ENCODE peak calls at places on chromosomes 2 and 18, in ten cellular contexts. R is activated CD4-positive, alpha-beta T cell treated with anti-CD3 and anti-CD28 coated beads, Interleukin-2, amount 50 U/mL, for 1 hour; I is ovary; J is smooth muscle cell of the brain vasculature; L is posterior cingulate gyrus; Z is EH; V is stimulated activated CD4-positive, alpha-beta T cell treated with anti-CD3 and anti-CD28 coated beads, Interleukin-4, amount 100 ng/mL, for 24 hours; W is left ventricle myocardium inferior; Y is NCI-H1694; S is A172. T is an unnamed sample.

GRCh38 chr2:112275887-112276773 is 733 bp downstream of the ZC3H6 start:
- DNase-seq in Z (peak), I (peak), W (peak), S (peak), R (peak), V (peak), L (peak), Y (peak), J (peak), T (peak)

GRCh38 chr18:50644807-50645206 is 84.9 kb downstream of the MAPK4 start:
- DNase-seq in Y (no peak), S (no peak), J (no peak), W (no peak), Z (no peak), L (no peak), R (no peak), V (no peak), I (no peak), T (no peak)

GRCh38 chr2:210556355-210556980 is at the start of gene CPS1:
- DNase-seq in R (no peak), W (no peak), V (no peak), Y (no peak), J (no peak), Z (no peak), S (no peak), L (no peak), I (no peak), T (peak)

GRCh38 chr18:48295586-48296311 is 113.4 kb downstream of the ZBTB7C start:
- DNase-seq in Y (no peak), J (no peak), I (no peak), W (no peak), V (no peak), S (no peak), R (no peak), L (peak), Z (peak), T (no peak)

GRCh38 chr2:224585205-224586088 is at the start of gene CUL3:
- DNase-seq in L (peak), J (peak), R (peak), Y (peak), I (peak), V (peak), Z (peak), W (peak), S (peak), T (peak)

GRCh38 chr2:37350917-37351316 is 6.5 kb downstream of the QPCT start:
- DNase-seq in I (no peak), W (no peak), J (no peak), L (no peak), V (no peak), Y (no peak), R (no peak), Z (no peak), S (no peak), T (no peak)

GRCh38 chr2:129895061-129895460 is 84.4 kb upstream of the RAB6C start:
- DNase-seq in R (no peak), Y (no peak), I (no peak), S (no peak), W (no peak), V (no peak), Z (no peak), L (no peak), J (no peak), T (no peak)

GRCh38 chr2:150526827-150527226 is 39.4 kb upstream of the RND3 start:
- DNase-seq in I (no peak), L (no peak), W (no peak), S (peak), Y (no peak), J (peak), V (no peak), R (no peak), Z (peak), T (no peak)

GRCh38 chr2:231600619-231601355 is 8.1 kb downstream of the TEX44 start:
- DNase-seq in Z (no peak), W (no peak), Y (no peak), I (no peak), J (no peak), V (no peak), L (no peak), R (no peak), S (no peak), T (no peak)

GRCh38 chr2:218074031-218074430 is 5.0 kb downstream of the RUFY4 start:
- DNase-seq in Y (no peak), R (no peak), S (peak), J (no peak), V (peak), W (no peak), I (no peak), L (no peak), Z (peak), T (peak)

GRCh38 chr2:85711578-85712060 is 17.5 kb downstream of the GNLY start:
- DNase-seq in R (no peak), Z (no peak), V (no peak), I (no peak), S (no peak), L (no peak), J (no peak), W (no peak), Y (no peak), T (peak)

GRCh38 chr2:25651066-25651465 is 22.3 kb downstream of the DTNB start:
- DNase-seq in L (no peak), Z (peak), V (no peak), I (no peak), R (no peak), Y (no peak), J (no peak), W (no peak), S (no peak), T (no peak)

GRCh38 chr2:179129574-179130238 is 79.8 kb upstream of the CCDC141 start:
- DNase-seq in Z (peak), S (peak), I (no peak), W (no peak), R (no peak), J (no peak), Y (peak), V (no peak), L (no peak), T (no peak)

GRCh38 chr2:173124441-173124840 is 48.8 kb downstream of the MAP3K20 start:
- DNase-seq in S (peak), R (no peak), V (no peak), I (no peak), Z (peak), J (no peak), Y (no peak), W (no peak), L (no peak), T (no peak)

GRCh38 chr18:1774261-1774660 is 797.0 kb downstream of the METTL4 start:
- DNase-seq in I (no peak), V (no peak), S (no peak), W (no peak), R (no peak), Z (no peak), J (no peak), L (no peak), Y (no peak), T (no peak)

GRCh38 chr2:122734756-122735155 is 979.3 kb downstream of the TSN start:
- DNase-seq in I (no peak), R (no peak), Y (no peak), V (no peak), L (no peak), S (no peak), W (no peak), J (no peak), Z (peak), T (no peak)

T was measured in left lobe of liver.